ENCODE peak calls at places on chromosomes 11 and 22, in seven cellular contexts. V, H, J, Y, P, M and Q are unnamed samples.

GRCh38 chr22:25746012-25746373 is 4.0 kb downstream of the MYO18B start:
- DNase-seq in V (no peak), H (no peak), J (no peak), Y (no peak), P (peak; percentile 78), M (no peak), Q (no peak)

GRCh38 chr22:45166935-45167334 is 3.2 kb downstream of the NUP50 start:
- DNase-seq in V (no peak), H (no peak), J (no peak), Y (no peak), P (no peak), M (no peak), Q (no peak)

GRCh38 chr11:94519478-94520084 is 7.3 kb downstream of the C11orf97 start:
- DNase-seq in V (peak; percentile 19), H (no peak), J (peak; percentile 15), Y (no peak), P (peak; percentile 38), M (no peak), Q (peak; percentile 54)

GRCh38 chr11:126352163-126352562 is 3.3 kb upstream of the ST3GAL4 start:
- DNase-seq in V (no peak), H (no peak), J (no peak), Y (no peak), P (no peak), M (no peak), Q (no peak)

GRCh38 chr22:17734197-17734596 is 40.1 kb downstream of the BID start:
- DNase-seq in V (no peak), H (no peak), J (no peak), Y (peak; percentile 8), P (no peak), M (no peak), Q (no peak)

GRCh38 chr22:30279389-30279788 is 9.9 kb downstream of the CASTOR1 start:
- DNase-seq in V (no peak), H (no peak), J (no peak), Y (no peak), P (no peak), M (no peak), Q (no peak)

GRCh38 chr11:1747753-1748466 is 2.5 kb downstream of the IFITM10 start:
- DNase-seq in V (no peak), H (no peak), J (no peak), Y (no peak), P (peak; percentile 59), M (no peak), Q (peak; percentile 61)

GRCh38 chr11:106706355-106706754 is 311.9 kb downstream of the GUCY1A2 start:
- DNase-seq in V (peak; percentile 27), H (no peak), J (no peak), Y (no peak), P (peak; percentile 1), M (no peak), Q (no peak)

GRCh38 chr11:74278721-74279148 is 32.7 kb downstream of the P4HA3 start:
- DNase-seq in V (no peak), H (no peak), J (no peak), Y (no peak), P (no peak), M (no peak), Q (no peak)

GRCh38 chr22:33328789-33329296 is 270.7 kb upstream of the SYN3 start:
- DNase-seq in V (no peak), H (peak; percentile 55), J (no peak), Y (no peak), P (no peak), M (no peak), Q (no peak)

GRCh38 chr11:34977039-34977906 is 60.9 kb downstream of the PDHX start:
- DNase-seq in V (peak; percentile 33), H (no peak), J (no peak), Y (no peak), P (no peak), M (no peak), Q (peak; percentile 22)

GRCh38 chr11:118238397-118238796 is 13.6 kb upstream of the JAML start:
- DNase-seq in V (no peak), H (no peak), J (no peak), Y (no peak), P (no peak), M (no peak), Q (no peak)

GRCh38 chr22:29480512-29481264 is 670 bp downstream of the NEFH start:
- DNase-seq in V (no peak), H (no peak), J (peak; percentile 78), Y (peak; percentile 11), P (peak; percentile 96), M (no peak), Q (no peak)

GRCh38 chr22:19942886-19943664 is 1.5 kb upstream of the TXNRD2 start:
- DNase-seq in V (no peak), H (peak; percentile 64), J (no peak), Y (no peak), P (no peak), M (no peak), Q (no peak)

GRCh38 chr11:35714882-35715612 is 52.5 kb downstream of the TRIM44 start:
- DNase-seq in V (no peak), H (no peak), J (no peak), Y (peak; percentile 77), P (no peak), M (no peak), Q (no peak)

GRCh38 chr11:130408401-130408890 is 20.0 kb downstream of the ADAMTS8 start:
- DNase-seq in V (no peak), H (no peak), J (no peak), Y (no peak), P (no peak), M (no peak), Q (no peak)

GRCh38 chr22:38549106-38549884 is 20.7 kb downstream of the DMC1 start:
- DNase-seq in V (no peak), H (no peak), J (no peak), Y (no peak), P (no peak), M (no peak), Q (peak; percentile 65)

GRCh38 chr11:114073506-114074381 is 14.2 kb downstream of the ZBTB16 start:
- DNase-seq in V (no peak), H (no peak), J (no peak), Y (no peak), P (peak; percentile 61), M (no peak), Q (no peak)

GRCh38 chr11:104003491-104003890 is 32.9 kb upstream of the DDI1 start:
- DNase-seq in V (no peak), H (no peak), J (no peak), Y (no peak), P (no peak), M (no peak), Q (no peak)

GRCh38 chr11:47477323-47477722 is 28.4 kb upstream of the RAPSN start:
- DNase-seq in V (no peak), H (no peak), J (no peak), Y (no peak), P (no peak), M (no peak), Q (no peak)

GRCh38 chr22:40401532-40401931 is 31.1 kb downstream of the SGSM3 start:
- DNase-seq in V (no peak), H (no peak), J (no peak), Y (no peak), P (no peak), M (no peak), Q (no peak)

GRCh38 chr11:65780770-65781151 is at the start of gene AP5B1:
- DNase-seq in V (no peak), H (peak; percentile 35), J (peak; percentile 90), Y (no peak), P (peak; percentile 87), M (no peak), Q (peak; percentile 94)

GRCh38 chr11:75547617-75548054 is 14.4 kb upstream of the SERPINH1 start:
- DNase-seq in V (no peak), H (peak; percentile 64), J (peak; percentile 85), Y (no peak), P (peak; percentile 88), M (no peak), Q (peak; percentile 75)

GRCh38 chr11:109309153-109309552 is 112.8 kb upstream of the C11orf87 start:
- DNase-seq in V (no peak), H (no peak), J (no peak), Y (no peak), P (peak; percentile 17), M (no peak), Q (no peak)

GRCh38 chr11:87219266-87219665 is 181.5 kb downstream of the TMEM135 start:
- DNase-seq in V (no peak), H (no peak), J (no peak), Y (peak; percentile 28), P (no peak), M (peak; percentile 2), Q (no peak)

GRCh38 chr22:31631381-31631780 is 30.6 kb downstream of the PISD start:
- DNase-seq in V (no peak), H (no peak), J (no peak), Y (no peak), P (peak; percentile 36), M (no peak), Q (no peak)

GRCh38 chr22:49972163-49973017 is 11.8 kb downstream of the PIM3 start:
- DNase-seq in V (no peak), H (no peak), J (peak; percentile 11), Y (no peak), P (peak; percentile 48), M (no peak), Q (no peak)
- TF ChIP-seq JUND in V (no peak), H (no peak), J (no peak), Y (no peak), P (no peak), M (no peak), Q (no peak)

GRCh38 chr22:27877501-27877900 is 41.6 kb downstream of the PITPNB start:
- DNase-seq in V (no peak), H (no peak), J (no peak), Y (peak; percentile 41), P (no peak), M (no peak), Q (no peak)

GRCh38 chr22:27879923-27880322 is 39.1 kb downstream of the PITPNB start:
- DNase-seq in V (peak; percentile 13), H (peak; percentile 56), J (peak; percentile 46), Y (no peak), P (peak; percentile 55), M (no peak), Q (no peak)

GRCh38 chr22:27881404-27881803 is 37.7 kb downstream of the PITPNB start:
- DNase-seq in V (no peak), H (no peak), J (no peak), Y (no peak), P (no peak), M (no peak), Q (no peak)

GRCh38 chr22:27883656-27884350 is 35.3 kb downstream of the PITPNB start:
- DNase-seq in V (no peak), H (no peak), J (no peak), Y (no peak), P (no peak), M (no peak), Q (no peak)

GRCh38 chr22:27880778-27881394 is 38.2 kb downstream of the PITPNB start:
- DNase-seq in V (peak; percentile 47), H (peak; percentile 56), J (no peak), Y (no peak), P (peak; percentile 38), M (no peak), Q (no peak)
- TF ChIP-seq JUND in V (no peak), H (no peak), J (no peak), Y (no peak), P (no peak), M (no peak), Q (no peak)

GRCh38 chr11:128893578-128894295 is 2.6 kb downstream of the KCNJ5 start:
- DNase-seq in V (no peak), H (no peak), J (no peak), Y (no peak), P (no peak), M (no peak), Q (no peak)
- TF ChIP-seq JUND in V (no peak), H (no peak), J (no peak), Y (no peak), P (no peak), M (no peak), Q (no peak)

GRCh38 chr11:46273511-46274205 is 3.8 kb upstream of the CREB3L1 start:
- DNase-seq in V (no peak), H (peak; percentile 62), J (no peak), Y (no peak), P (no peak), M (no peak), Q (peak; percentile 81)
- TF ChIP-seq JUND in V (no peak), H (no peak), J (no peak), Y (no peak), P (no peak), M (no peak), Q (no peak)